ENCODE peak calls at places on chromosomes 7 and 10, in five cellular contexts. One of them, this sample, is unnamed.

GRCh38 chr7:153886506-153887391 is 165.4 kb upstream of the DPP6 start:
- DNase-seq in NCI-H1694: no peak
- DNase-seq in NCI-H2081: peak
- DNase-seq in HT-29: no peak
- DNase-seq in H7: peak
- DNase-seq in this sample: no peak

GRCh38 chr10:11150876-11151275 is 133.2 kb downstream of the CELF2 start:
- DNase-seq in H7: no peak
- DNase-seq in HT-29: peak
- DNase-seq in NCI-H1694: no peak
- DNase-seq in NCI-H2081: no peak
- DNase-seq in this sample: no peak

GRCh38 chr7:963236-964078 is 9.0 kb upstream of the ADAP1 start:
- DNase-seq in H7: peak
- DNase-seq in NCI-H1694: no peak
- DNase-seq in NCI-H2081: peak
- DNase-seq in HT-29: no peak
- DNase-seq in this sample: no peak

GRCh38 chr7:46201966-46202365 is 280.9 kb upstream of the IGFBP3 start:
- DNase-seq in HT-29: no peak
- DNase-seq in NCI-H1694: no peak
- DNase-seq in H7: no peak
- DNase-seq in NCI-H2081: no peak
- DNase-seq in this sample: no peak

GRCh38 chr10:68727146-68727545 is 6.1 kb downstream of the CCAR1 start:
- DNase-seq in HT-29: no peak
- DNase-seq in H7: no peak
- DNase-seq in NCI-H1694: no peak
- DNase-seq in NCI-H2081: no peak
- DNase-seq in this sample: no peak

GRCh38 chr7:6139189-6139996 is 108.2 kb downstream of the ANKRD61 start:
- DNase-seq in NCI-H1694: no peak
- DNase-seq in H7: no peak
- DNase-seq in NCI-H2081: no peak
- DNase-seq in HT-29: no peak
- DNase-seq in this sample: no peak

GRCh38 chr7:96236198-96237039 is 85.5 kb downstream of the SLC25A13 start:
- DNase-seq in NCI-H1694: peak
- DNase-seq in HT-29: no peak
- DNase-seq in H7: no peak
- DNase-seq in NCI-H2081: peak
- DNase-seq in this sample: no peak

GRCh38 chr7:131501422-131501821 is 55.0 kb downstream of the PODXL start:
- DNase-seq in HT-29: no peak
- DNase-seq in H7: no peak
- DNase-seq in NCI-H1694: no peak
- DNase-seq in NCI-H2081: no peak
- DNase-seq in this sample: peak

GRCh38 chr10:124918906-124919305 is 23.0 kb upstream of the ZRANB1 start:
- DNase-seq in NCI-H2081: no peak
- DNase-seq in H7: no peak
- DNase-seq in NCI-H1694: no peak
- DNase-seq in HT-29: no peak
- DNase-seq in this sample: no peak

GRCh38 chr10:111545806-111546205 is 469.0 kb downstream of the ADRA2A start:
- DNase-seq in H7: no peak
- DNase-seq in NCI-H2081: no peak
- DNase-seq in NCI-H1694: no peak
- DNase-seq in HT-29: no peak
- DNase-seq in this sample: no peak

GRCh38 chr7:28986723-28987122 is 28.6 kb upstream of the TRIL start:
- DNase-seq in H7: no peak
- DNase-seq in HT-29: no peak
- DNase-seq in NCI-H1694: no peak
- DNase-seq in NCI-H2081: no peak
- DNase-seq in this sample: no peak

GRCh38 chr10:100046088-100046487 is 35.6 kb downstream of the CPN1 start:
- DNase-seq in NCI-H2081: peak
- DNase-seq in H7: peak
- DNase-seq in NCI-H1694: peak
- DNase-seq in HT-29: peak
- DNase-seq in this sample: peak

GRCh38 chr10:123995461-123996131 is 97.8 kb downstream of the CHST15 start:
- DNase-seq in HT-29: peak
- DNase-seq in NCI-H1694: no peak
- DNase-seq in NCI-H2081: peak
- DNase-seq in H7: peak
- DNase-seq in this sample: peak

GRCh38 chr7:2438775-2439174 is 35.4 kb downstream of the CHST12 start:
- DNase-seq in NCI-H2081: no peak
- DNase-seq in HT-29: no peak
- DNase-seq in H7: peak
- DNase-seq in NCI-H1694: no peak
- DNase-seq in this sample: no peak

GRCh38 chr7:92456241-92456640 is 9.0 kb downstream of the GATAD1 start:
- DNase-seq in HT-29: no peak
- DNase-seq in H7: no peak
- DNase-seq in NCI-H2081: no peak
- DNase-seq in NCI-H1694: no peak
- DNase-seq in this sample: no peak

GRCh38 chr7:16645593-16646426 is at the start of the genes ANKMY2 and BZW2:
- DNase-seq in HT-29: peak
- DNase-seq in H7: peak
- DNase-seq in NCI-H2081: peak
- DNase-seq in NCI-H1694: peak
- DNase-seq in this sample: peak

GRCh38 chr10:18523025-18523424 is 128.4 kb downstream of the NSUN6 start:
- DNase-seq in HT-29: no peak
- DNase-seq in NCI-H2081: no peak
- DNase-seq in NCI-H1694: no peak
- DNase-seq in H7: no peak
- DNase-seq in this sample: no peak

GRCh38 chr10:93458821-93459257 is 23.3 kb downstream of the MYOF start:
- DNase-seq in NCI-H1694: no peak
- DNase-seq in NCI-H2081: no peak
- DNase-seq in HT-29: peak
- DNase-seq in H7: peak
- DNase-seq in this sample: no peak

GRCh38 chr10:1573981-1574380 is 163.3 kb downstream of the ADARB2 start:
- DNase-seq in NCI-H2081: no peak
- DNase-seq in H7: no peak
- DNase-seq in NCI-H1694: no peak
- DNase-seq in HT-29: no peak
- DNase-seq in this sample: no peak

GRCh38 chr10:120584786-120585185 is 127.8 kb downstream of the PLPP4 start:
- DNase-seq in NCI-H2081: no peak
- DNase-seq in NCI-H1694: no peak
- DNase-seq in HT-29: no peak
- DNase-seq in H7: no peak
- DNase-seq in this sample: no peak

GRCh38 chr7:29892231-29892630 is 85.9 kb downstream of the WIPF3 start:
- DNase-seq in H7: no peak
- DNase-seq in NCI-H1694: no peak
- DNase-seq in HT-29: no peak
- DNase-seq in NCI-H2081: no peak
- DNase-seq in this sample: no peak

GRCh38 chr10:17126327-17126726 is 3.3 kb downstream of the CUBN start:
- DNase-seq in NCI-H1694: no peak
- DNase-seq in H7: no peak
- DNase-seq in NCI-H2081: no peak
- DNase-seq in HT-29: no peak
- DNase-seq in this sample: no peak

GRCh38 chr7:50696810-50697582 is 85.7 kb downstream of the GRB10 start:
- DNase-seq in NCI-H1694: no peak
- DNase-seq in NCI-H2081: no peak
- DNase-seq in HT-29: peak
- DNase-seq in H7: no peak
- DNase-seq in this sample: no peak

This sample was measured in GM20000.